ENCODE peak calls at places on chromosomes 2 and 18, in eight cellular contexts. B is cardiac fibroblast, S is pancreas, C is astrocyte, T is GM23338, F is WERI-Rb-1, K is fibroblast of mammary gland, Z is dorsolateral prefrontal cortex. P is an unnamed sample.

GRCh38 chr2:8149985-8150547 is 531.8 kb upstream of the ID2 start:
- DNase-seq in T (peak), B (peak), S (no peak), Z (no peak), K (peak), C (peak), F (no peak), P (no peak)

GRCh38 chr18:8871484-8871883 is 166.1 kb downstream of the MTCL1 start:
- DNase-seq in Z (no peak), C (no peak), B (no peak), K (no peak), S (no peak), T (no peak), F (no peak), P (no peak)

GRCh38 chr2:17223171-17223570 is 295.1 kb downstream of the RAD51AP2 start:
- DNase-seq in S (no peak), Z (no peak), T (no peak), K (no peak), F (no peak), B (no peak), C (no peak), P (no peak)

GRCh38 chr2:71385008-71385407 is 53.4 kb downstream of the ZNF638 start:
- DNase-seq in C (peak), F (no peak), B (peak), S (no peak), T (no peak), Z (no peak), K (peak), P (no peak)

GRCh38 chr2:71595549-71595948 is 142.2 kb downstream of the DYSF start:
- DNase-seq in C (no peak), T (no peak), S (no peak), F (no peak), B (no peak), Z (no peak), K (no peak), P (no peak)

GRCh38 chr18:61308795-61309393 is 24.3 kb upstream of the CDH20 start:
- DNase-seq in C (no peak), K (no peak), B (peak), Z (peak), S (no peak), F (no peak), T (no peak), P (no peak)

GRCh38 chr2:84319566-84319965 is 139.5 kb downstream of the SUCLG1 start:
- DNase-seq in Z (no peak), B (no peak), S (no peak), F (no peak), C (no peak), T (no peak), K (no peak), P (no peak)

GRCh38 chr2:60966465-60967405 is 50.8 kb upstream of the PEX13 start:
- DNase-seq in C (no peak), K (no peak), F (no peak), B (no peak), S (no peak), T (no peak), Z (no peak), P (peak)

GRCh38 chr18:55038162-55038561 is 78.9 kb upstream of the CCDC68 start:
- DNase-seq in K (peak), S (no peak), T (no peak), C (peak), Z (no peak), B (peak), F (no peak), P (no peak)

GRCh38 chr2:28277466-28277865 is 115.2 kb upstream of the FOSL2 start:
- DNase-seq in C (no peak), T (no peak), B (no peak), Z (no peak), K (no peak), S (no peak), F (no peak), P (no peak)

GRCh38 chr2:124805060-124805459 is 780.0 kb downstream of the CNTNAP5 start:
- DNase-seq in B (no peak), Z (no peak), S (no peak), K (no peak), F (no peak), C (no peak), T (no peak), P (peak)

GRCh38 chr2:124804014-124804940 is 779.2 kb downstream of the CNTNAP5 start:
- DNase-seq in K (peak), B (peak), Z (no peak), S (no peak), F (peak), C (no peak), T (peak), P (peak)

GRCh38 chr2:124815386-124815785 is 790.3 kb downstream of the CNTNAP5 start:
- DNase-seq in S (no peak), K (no peak), F (no peak), T (no peak), C (no peak), B (no peak), Z (no peak), P (no peak)

GRCh38 chr2:124816007-124816406 is 790.9 kb downstream of the CNTNAP5 start:
- DNase-seq in Z (no peak), S (no peak), K (no peak), F (no peak), C (no peak), T (no peak), B (no peak), P (no peak)

DNA sequence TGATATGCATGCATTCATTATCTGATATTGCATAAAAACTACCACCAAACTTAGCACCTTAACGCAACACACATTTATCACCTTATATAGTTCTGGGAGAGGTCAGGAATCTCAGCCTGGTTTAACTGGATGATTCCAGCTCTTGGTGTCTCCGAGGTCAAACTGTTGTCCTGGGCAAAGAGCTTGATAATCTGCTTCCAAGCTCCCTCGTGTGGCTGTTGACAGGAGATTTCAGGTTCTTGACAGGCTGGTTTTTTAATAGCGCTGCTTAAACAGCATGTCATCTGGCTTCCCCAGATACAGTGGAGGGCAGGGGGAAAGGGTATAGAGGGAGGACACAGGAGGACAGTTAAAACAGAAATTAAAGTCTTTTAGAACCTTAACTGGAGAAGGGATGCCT is 785.0 kb downstream of the CNTNAP5 start:
- DNase-seq in B (peak), F (peak), S (no peak), Z (no peak), T (peak), K (no peak), C (no peak), P (peak)
- TF ChIP-seq CTCF in B (no peak), F (peak), S (no peak), Z (peak), T (peak), K (no peak), C (no peak), P (no peak)

GRCh38 chr2:199308567-199308966 is 149.2 kb downstream of the SATB2 start:
- DNase-seq in K (no peak), B (no peak), T (no peak), S (no peak), Z (no peak), C (no peak), F (no peak), P (no peak)

GRCh38 chr2:199303814-199304213 is 153.9 kb downstream of the SATB2 start:
- DNase-seq in T (peak), B (peak), S (no peak), Z (no peak), F (no peak), C (peak), K (peak), P (no peak)

GRCh38 chr2:199306116-199306515 is 151.6 kb downstream of the SATB2 start:
- DNase-seq in S (no peak), T (no peak), F (no peak), C (no peak), K (no peak), Z (no peak), B (no peak), P (no peak)

GRCh38 chr2:199307461-199307860 is 150.3 kb downstream of the SATB2 start:
- DNase-seq in T (no peak), Z (no peak), F (no peak), C (peak), K (no peak), B (peak), S (no peak), P (no peak)

GRCh38 chr2:199302851-199303250 is 154.9 kb downstream of the SATB2 start:
- DNase-seq in T (no peak), B (peak), C (peak), K (peak), F (no peak), Z (no peak), S (no peak), P (no peak)
- H3K4me3 ChIP-seq in T (no peak), B (no peak), C (no peak), K (no peak), F (no peak), Z (no peak), S (no peak), P (no peak)

GRCh38 chr2:170009209-170009608 is 168.7 kb upstream of the MYO3B start:
- DNase-seq in C (no peak), T (no peak), S (no peak), B (no peak), F (no peak), K (no peak), Z (no peak), P (no peak)

GRCh38 chr2:170006592-170007327 is 171.2 kb upstream of the MYO3B start:
- DNase-seq in B (peak), C (no peak), T (no peak), S (no peak), F (no peak), Z (no peak), K (no peak), P (no peak)

GRCh38 chr2:170002096-170002495 is 174.8 kb downstream of the UBR3 start:
- DNase-seq in Z (no peak), K (no peak), S (no peak), B (no peak), T (peak), F (no peak), C (no peak), P (no peak)

DNA sequence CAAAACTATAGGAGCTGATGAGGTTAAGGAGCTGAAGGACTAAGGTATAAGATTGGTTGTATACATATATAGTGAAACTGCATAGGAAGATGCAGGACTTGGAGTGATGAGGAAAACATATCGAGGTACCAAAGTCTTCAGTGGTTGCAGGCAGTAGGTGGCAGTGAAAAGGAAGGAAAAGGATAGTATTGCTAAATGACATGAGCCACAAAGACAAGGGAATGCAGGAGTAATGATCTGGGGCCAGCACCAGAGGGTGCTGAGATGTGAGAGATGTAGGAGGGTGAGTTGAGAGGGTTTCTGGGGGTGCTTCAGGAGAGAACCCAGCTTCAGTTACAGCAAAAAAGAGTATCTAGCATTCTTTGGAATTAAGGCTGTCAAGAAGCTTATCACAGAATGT is 172.2 kb upstream of the MYO3B start:
- DNase-seq in T (peak), F (no peak), C (no peak), B (no peak), K (no peak), Z (no peak), S (no peak), P (no peak)
- TF ChIP-seq CTCF in T (peak), F (no peak), C (no peak), B (no peak), K (no peak), Z (no peak), S (no peak), P (no peak)

GRCh38 chr2:180495606-180496005 is 484.8 kb upstream of the UBE2E3 start:
- DNase-seq in F (no peak), B (peak), C (peak), T (no peak), S (no peak), K (peak), Z (no peak), P (no peak)
- H3K4me3 ChIP-seq in F (no peak), B (no peak), C (no peak), T (no peak), S (no peak), K (no peak), Z (no peak), P (no peak)

GRCh38 chr2:214587442-214587841 is 176.6 kb downstream of the VWC2L start:
- DNase-seq in B (no peak), S (no peak), C (no peak), T (peak), F (no peak), Z (no peak), K (peak), P (peak)
- TF ChIP-seq CTCF in B (no peak), S (no peak), C (peak), T (peak), F (peak), Z (no peak), K (peak), P (peak)

GRCh38 chr18:46755315-46756171 is 1.3 kb downstream of the ST8SIA5 start:
- DNase-seq in K (no peak), C (no peak), F (no peak), Z (peak), T (peak), B (no peak), S (no peak), P (no peak)
- H3K4me3 ChIP-seq in K (no peak), C (no peak), F (no peak), Z (peak), T (peak), B (no peak), S (no peak), P (no peak)

P was measured in GM12865.